ENCODE peak calls at places on chromosomes 13 and 19, in five cellular contexts. O is foreskin fibroblast, M is AG04450, N is spleen, A is psoas muscle. F is an unnamed sample.

GRCh38 chr13:85265296-85265695 is 533.9 kb downstream of the SLITRK6 start:
- DNase-seq in O (no peak), M (no peak), N (no peak), A (no peak), F (no peak)

GRCh38 chr13:68030152-68030809 is 800.1 kb upstream of the PCDH9 start:
- DNase-seq in O (no peak), M (no peak), N (no peak), A (no peak), F (no peak)

GRCh38 chr19:55368701-55369563 is 1.3 kb downstream of the IL11 start:
- DNase-seq in O (peak; percentile 89), M (no peak), N (no peak), A (no peak), F (no peak)

GRCh38 chr13:99565478-99566124 is 64.3 kb downstream of the TM9SF2 start:
- DNase-seq in O (no peak), M (no peak), N (no peak), A (no peak), F (no peak)

GRCh38 chr19:49150106-49150943 is 4.9 kb downstream of the HRC start:
- DNase-seq in O (peak; percentile 88), M (no peak), N (peak; percentile 88), A (peak; percentile 90), F (peak; percentile 40)

GRCh38 chr19:2650515-2650914 is 52.0 kb downstream of the GNG7 start:
- DNase-seq in O (no peak), M (no peak), N (peak; percentile 80), A (no peak), F (no peak)

GRCh38 chr13:52615817-52616216 is 26.4 kb upstream of the HNRNPA1L2 start:
- DNase-seq in O (no peak), M (no peak), N (no peak), A (no peak), F (no peak)

GRCh38 chr13:23161176-23161825 is 19.5 kb upstream of the SGCG start:
- DNase-seq in O (peak; percentile 45), M (no peak), N (no peak), A (no peak), F (no peak)

GRCh38 chr19:23917856-23918255 is 3.2 kb downstream of the ZNF726 start:
- DNase-seq in O (no peak), M (no peak), N (no peak), A (no peak), F (no peak)

GRCh38 chr13:70339738-70340137 is 231.5 kb upstream of the KLHL1 start:
- DNase-seq in O (no peak), M (no peak), N (no peak), A (peak; percentile 15), F (no peak)

GRCh38 chr13:99467764-99468163 is 33.5 kb upstream of the TM9SF2 start:
- DNase-seq in O (peak; percentile 84), M (no peak), N (no peak), A (no peak), F (no peak)

GRCh38 chr19:43504426-43505185 is at the start of gene PHLDB3:
- DNase-seq in O (peak; percentile 60), M (no peak), N (peak; percentile 90), A (peak; percentile 63), F (no peak)

GRCh38 chr13:44423824-44424223 is 50.2 kb downstream of the SERP2 start:
- DNase-seq in O (no peak), M (no peak), N (no peak), A (no peak), F (no peak)

GRCh38 chr13:69579351-69579750 is 528.3 kb upstream of the ATXN8OS start:
- DNase-seq in O (no peak), M (no peak), N (no peak), A (no peak), F (no peak)

GRCh38 chr19:2475018-2475701 is 767 bp upstream of the GADD45B start:
- DNase-seq in O (peak; percentile 80), M (no peak), N (peak; percentile 91), A (peak; percentile 73), F (no peak)

DNA sequence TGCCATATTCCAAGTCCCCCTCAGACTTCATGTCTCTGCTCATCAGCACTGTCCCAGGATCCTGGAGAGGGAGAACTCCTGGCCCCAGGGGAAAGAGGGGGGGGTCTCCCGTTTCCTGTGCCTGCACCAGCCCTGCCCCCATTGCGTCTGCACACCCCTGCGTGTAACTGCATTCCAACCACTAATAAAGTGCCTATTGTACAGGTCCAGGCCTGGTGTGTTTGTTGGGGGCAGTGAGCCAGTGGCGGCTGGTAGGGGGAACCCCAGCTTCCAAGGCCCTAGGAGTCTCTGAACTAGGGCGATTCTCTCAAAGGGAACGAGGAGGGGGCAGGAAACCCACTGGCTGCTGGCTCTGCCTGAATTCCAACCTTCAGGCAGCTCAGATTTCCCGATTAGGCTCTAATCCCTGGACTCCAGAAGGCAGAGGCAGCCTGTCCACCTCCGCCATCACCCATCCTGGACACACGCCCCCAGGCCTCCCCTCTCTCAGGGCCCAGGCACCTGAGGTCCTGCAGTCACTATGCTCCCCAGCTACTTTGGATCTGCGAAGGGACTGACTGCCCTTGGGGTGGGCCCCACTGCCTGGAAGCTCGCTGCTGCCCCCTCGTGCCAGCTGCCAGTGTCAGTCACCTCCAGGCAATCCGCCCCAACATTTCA is 9.7 kb upstream of the ILF3 start:
- DNase-seq in O (peak; percentile 92), M (peak; percentile 45), N (peak; percentile 96), A (peak; percentile 93), F (peak; percentile 91)
- TF ChIP-seq CTCF in O (peak; percentile 88), M (peak; percentile 95), N (peak; percentile 87), A (peak; percentile 89), F (peak; percentile 84)

GRCh38 chr13:112053744-112054615 is 13.0 kb upstream of the SOX1 start:
- DNase-seq in O (no peak), M (no peak), N (peak; percentile 68), A (no peak), F (no peak)
- H3K4me3 ChIP-seq in O (no peak overlapping the region), M (no peak overlapping the region), N (no peak overlapping the region), A (no peak overlapping the region), F (no peak overlapping the region)

DNA sequence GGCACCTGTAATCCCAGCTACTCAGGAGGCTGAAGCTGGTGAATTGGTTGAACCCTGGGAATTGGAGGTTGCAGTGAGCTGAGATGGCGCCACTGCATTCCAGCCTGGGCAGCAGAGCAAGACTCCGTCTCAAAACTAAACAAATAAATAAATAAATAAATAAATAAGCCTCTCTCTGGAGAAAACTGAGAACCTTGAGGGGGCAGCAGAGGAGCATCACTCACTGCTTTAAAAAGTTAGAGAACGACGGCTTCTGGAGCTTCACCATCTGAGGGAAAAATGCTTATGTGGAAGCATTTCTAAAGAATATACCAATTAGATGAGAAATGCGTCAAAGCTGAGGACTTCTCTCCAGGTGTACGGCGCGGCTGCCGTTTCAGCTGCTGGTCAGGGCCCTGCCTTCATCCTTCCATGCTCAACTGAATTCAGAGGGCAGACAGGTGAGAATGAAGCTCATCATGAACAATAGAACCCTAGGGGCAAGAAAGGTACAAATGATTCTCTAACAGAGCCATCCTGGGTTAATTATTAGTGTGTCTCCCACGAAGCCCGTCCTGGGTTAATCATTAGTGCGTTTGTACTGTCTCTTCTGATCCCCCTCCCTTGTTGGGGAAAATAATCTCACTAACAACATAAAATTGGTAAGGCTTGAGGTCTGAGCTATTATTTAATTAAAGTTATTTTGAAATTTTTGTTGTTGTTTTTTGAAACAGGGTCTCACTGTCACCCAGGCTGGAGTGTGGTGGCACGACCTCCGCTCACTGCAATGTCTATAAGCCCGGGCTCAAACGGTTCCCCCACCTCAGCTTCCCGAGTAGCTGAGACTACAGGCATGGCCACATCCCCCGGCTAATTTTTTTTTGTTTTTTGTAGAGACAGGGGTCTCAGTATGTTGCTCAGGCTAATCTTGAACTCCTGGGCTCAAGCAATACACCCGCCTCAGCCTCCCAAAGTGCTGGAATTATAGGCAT is 80.1 kb downstream of the IPO5 start:
- DNase-seq in O (peak; percentile 80), M (no peak), N (no peak), A (no peak), F (no peak)
- TF ChIP-seq CTCF in O (peak; percentile 54), M (peak; percentile 47), N (no peak), A (no peak), F (no peak)

GRCh38 chr19:13028027-13028426 is 32.8 kb downstream of the NFIX start:
- DNase-seq in O (no peak), M (no peak), N (no peak), A (no peak), F (no peak)

GRCh38 chr19:13026478-13026999 is 31.3 kb downstream of the NFIX start:
- DNase-seq in O (peak; percentile 70), M (no peak), N (no peak), A (no peak), F (no peak)

GRCh38 chr19:13027557-13027956 is 32.3 kb downstream of the NFIX start:
- DNase-seq in O (no peak), M (no peak), N (no peak), A (no peak), F (no peak)

GRCh38 chr19:13025819-13026477 is 30.7 kb downstream of the NFIX start:
- DNase-seq in O (no peak), M (no peak), N (no peak), A (no peak), F (no peak)

GRCh38 chr19:13027031-13027430 is 31.8 kb downstream of the NFIX start:
- DNase-seq in O (no peak), M (no peak), N (no peak), A (no peak), F (no peak)
- H3K4me3 ChIP-seq in O (peak overlapping the region; percentile 67), M (peak overlapping the region; percentile 65), N (no peak overlapping the region), A (peak overlapping the region; percentile 64), F (no peak overlapping the region)

GRCh38 chr19:47309608-47310007 is at the start of gene C5AR1:
- DNase-seq in O (no peak), M (no peak), N (peak; percentile 88), A (no peak), F (no peak)
- TF ChIP-seq CTCF in O (no peak), M (no peak), N (no peak), A (no peak), F (no peak)

DNA sequence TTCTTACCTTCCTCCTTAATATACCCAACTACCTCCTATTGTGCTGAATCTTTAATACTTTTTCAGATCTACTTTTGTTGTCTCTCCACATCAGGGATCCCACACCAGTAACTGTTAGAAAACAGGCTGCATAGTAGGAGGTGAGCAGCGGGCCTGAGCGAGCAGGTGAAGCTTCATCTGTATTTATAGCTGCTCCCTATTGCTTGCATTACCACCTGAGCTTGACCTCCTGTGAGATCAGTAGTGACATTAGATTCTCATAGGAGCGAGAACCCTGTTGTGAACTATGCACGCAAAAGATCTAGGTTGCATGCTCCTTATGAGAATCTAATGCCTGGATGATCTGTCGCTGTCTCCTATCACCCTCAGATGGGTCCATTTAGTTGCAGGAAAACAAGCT is 279.8 kb downstream of the DIAPH3 start:
- DNase-seq in O (no peak), M (no peak), N (peak; percentile 24), A (no peak), F (no peak)
- H3K4me3 ChIP-seq in O (no peak overlapping the region), M (no peak overlapping the region), N (no peak overlapping the region), A (no peak overlapping the region), F (no peak overlapping the region)